ENCODE peak calls at places on chromosomes 16 and 17, in six cellular contexts. I is activated naive CD8-positive, alpha-beta T cell treated with anti-CD3 and anti-CD28 coated beads, Interleukin-2, amount 50 U/mL, for 24 hours; C is HT1080; O is nephron progenitor cell; Z is activated naive CD4-positive, alpha-beta T cell treated with Interleukin-2 at 50 U/mL for 16 hours; S is Calu3. G is an unnamed sample.
A peak's percentile ranks its signal among the peaks of the same experiment; 100 is the strongest.

GRCh38 chr16:25134306-25134705 is 22.8 kb downstream of the LCMT1 start:
- DNase-seq in C (peak; percentile 35), I (no peak), S (no peak), Z (no peak), O (no peak), G (no peak)

GRCh38 chr16:27650073-27650701 is 100.2 kb downstream of the KATNIP start:
- DNase-seq in O (no peak), Z (no peak), I (no peak), S (no peak), C (no peak), G (no peak)

GRCh38 chr16:15483857-15484256 is 49.5 kb downstream of the BMERB1 start:
- DNase-seq in O (no peak), S (no peak), Z (no peak), I (no peak), C (no peak), G (no peak)

GRCh38 chr17:19867094-19867653 is 562 bp downstream of the ULK2 start:
- DNase-seq in S (peak; percentile 52), O (peak; percentile 67), C (peak; percentile 47), I (peak; percentile 51), Z (peak; percentile 50), G (peak; percentile 74)

GRCh38 chr16:1026784-1027415 is 45.3 kb downstream of the SOX8 start:
- DNase-seq in S (no peak), I (no peak), O (no peak), C (no peak), Z (no peak), G (no peak)

GRCh38 chr17:55093358-55093757 is 124.8 kb downstream of the STXBP4 start:
- DNase-seq in S (no peak), Z (no peak), I (no peak), O (no peak), C (no peak), G (no peak)

GRCh38 chr16:77584205-77584859 is 138.0 kb upstream of the NUDT7 start:
- DNase-seq in I (peak; percentile 36), Z (peak; percentile 32), S (peak; percentile 61), C (peak; percentile 71), O (peak; percentile 52), G (peak; percentile 82)

GRCh38 chr17:28750178-28751047 is 6.6 kb downstream of the TRAF4 start:
- DNase-seq in S (peak; percentile 94), Z (peak; percentile 89), I (peak; percentile 93), O (peak; percentile 95), C (peak; percentile 83), G (peak; percentile 98)

GRCh38 chr17:37710344-37710886 is 34.4 kb downstream of the HNF1B start:
- DNase-seq in C (peak; percentile 73), I (no peak), O (peak; percentile 43), S (peak; percentile 100), Z (no peak), G (no peak)

GRCh38 chr17:1347681-1348318 is 52.2 kb downstream of the YWHAE start:
- DNase-seq in O (no peak), Z (peak; percentile 23), C (no peak), S (no peak), I (peak; percentile 35), G (no peak)

GRCh38 chr17:2222901-2223616 is 80.5 kb downstream of the SMG6 start:
- DNase-seq in Z (peak; percentile 72), O (no peak), C (no peak), I (peak; percentile 50), S (no peak), G (peak; percentile 55)